ENCODE peak calls at places on chromosome 14, in four cellular contexts. B is cardiac muscle cell, X is hepatocyte, G is left ventricle myocardium inferior. R is an unnamed sample.

GRCh38 chr14:80491131-80491530 is 279.8 kb upstream of the DIO2 start:
- DNase-seq in B (peak; percentile 54), X (peak; percentile 40), G (peak; percentile 68), R (peak; percentile 57)

GRCh38 chr14:101004176-101004575 is 100.7 kb upstream of the RTL1 start:
- DNase-seq in B (no peak), X (no peak), G (no peak), R (no peak)

GRCh38 chr14:80926706-80927384 is 14.7 kb downstream of the CEP128 start:
- DNase-seq in B (peak; percentile 27), X (no peak), G (no peak), R (no peak)

GRCh38 chr14:70595443-70596185 is 4.8 kb downstream of the MED6 start:
- DNase-seq in B (no peak), X (no peak), G (no peak), R (no peak)

GRCh38 chr14:72962829-72963312 is 36.6 kb downstream of the DCAF4 start:
- DNase-seq in B (peak; percentile 73), X (no peak), G (no peak), R (no peak)

GRCh38 chr14:55332654-55333570 is 61.7 kb downstream of the FBXO34 start:
- DNase-seq in B (no peak), X (no peak), G (no peak), R (no peak)

GRCh38 chr14:61566537-61567225 is 128.6 kb upstream of the HIF1A start:
- DNase-seq in B (peak; percentile 85), X (peak; percentile 49), G (no peak), R (no peak)

GRCh38 chr14:66163023-66163422 is 323.1 kb upstream of the CCDC196 start:
- DNase-seq in B (no peak), X (no peak), G (no peak), R (no peak)

GRCh38 chr14:53180272-53181221 is 27.4 kb upstream of the DDHD1 start:
- DNase-seq in B (peak; percentile 59), X (peak; percentile 36), G (no peak), R (no peak)

GRCh38 chr14:59852350-59852749 is 18.2 kb downstream of the RTN1 start:
- DNase-seq in B (no peak), X (no peak), G (no peak), R (no peak)

GRCh38 chr14:33738481-33738880 is 212.4 kb downstream of the EGLN3 start:
- DNase-seq in B (no peak), X (no peak), G (no peak), R (no peak)

GRCh38 chr14:74637184-74637562 is 25.1 kb upstream of the LTBP2 start:
- DNase-seq in B (no peak), X (no peak), G (no peak), R (no peak)

GRCh38 chr14:35045798-35046047 is 349 bp upstream of the FAM177A1 start:
- DNase-seq in B (no peak), X (no peak), G (no peak), R (no peak)

GRCh38 chr14:87813211-87813610 is 179.8 kb downstream of the GALC start:
- DNase-seq in B (no peak), X (no peak), G (no peak), R (no peak)

GRCh38 chr14:32225378-32225920 is 22.4 kb upstream of the RNU6-8 start:
- DNase-seq in B (no peak), X (no peak), G (no peak), R (no peak)

GRCh38 chr14:71212093-71212492 is 304.8 kb downstream of the PCNX1 start:
- DNase-seq in B (no peak), X (no peak), G (no peak), R (no peak)

GRCh38 chr14:90381011-90381790 is 15.6 kb upstream of the CALM1 start:
- DNase-seq in B (peak; percentile 51), X (peak; percentile 80), G (no peak), R (peak; percentile 49)

GRCh38 chr14:51862171-51862838 is 1.9 kb downstream of the GNG2 start:
- DNase-seq in B (peak; percentile 26), X (no peak), G (no peak), R (no peak)

GRCh38 chr14:35416108-35416750 is 11.7 kb upstream of the NFKBIA start:
- DNase-seq in B (no peak), X (no peak), G (no peak), R (no peak)

GRCh38 chr14:68780358-68781160 is 12.3 kb downstream of the ZFP36L1 start:
- DNase-seq in B (peak; percentile 89), X (peak; percentile 74), G (peak; percentile 73), R (peak; percentile 70)

GRCh38 chr14:101601603-101602465 is 40.5 kb downstream of the DIO3 start:
- DNase-seq in B (no peak), X (no peak), G (peak; percentile 6), R (no peak)

GRCh38 chr14:74652541-74652940 is 40.5 kb upstream of the LTBP2 start:
- DNase-seq in B (no peak), X (no peak), G (no peak), R (no peak)

GRCh38 chr14:80862983-80863382 is 78.6 kb downstream of the CEP128 start:
- DNase-seq in B (peak; percentile 5), X (no peak), G (no peak), R (no peak)

GRCh38 chr14:61512026-61512425 is 183.3 kb upstream of the HIF1A start:
- DNase-seq in B (peak; percentile 76), X (no peak), G (no peak), R (no peak)

GRCh38 chr14:32693114-32693513 is 245.6 kb upstream of the NPAS3 start:
- DNase-seq in B (peak; percentile 52), X (no peak), G (no peak), R (no peak)

GRCh38 chr14:39417014-39417413 is 15.2 kb downstream of the FBXO33 start:
- DNase-seq in B (peak; percentile 47), X (no peak), G (no peak), R (no peak)

GRCh38 chr14:30214456-30215090 is 286.9 kb upstream of the PRKD1 start:
- DNase-seq in B (peak; percentile 89), X (peak; percentile 72), G (no peak), R (no peak)

GRCh38 chr14:72000907-72001306 is 68.7 kb downstream of the RGS6 start:
- DNase-seq in B (no peak), X (no peak), G (peak; percentile 60), R (peak; percentile 36)

GRCh38 chr14:77033622-77034521 is 5.4 kb upstream of the IRF2BPL start:
- DNase-seq in B (peak; percentile 88), X (peak; percentile 94), G (peak; percentile 89), R (peak; percentile 89)
- H3K4me1 ChIP-seq in B (peaks cover 68% of the 10 kb centered on the region), X (peaks cover 64% of the 10 kb centered on the region), G (peaks cover 91% of the 10 kb centered on the region), R (peaks cover 66% of the 10 kb centered on the region)

GRCh38 chr14:50447491-50447890 is 50.8 kb upstream of the CDKL1 start:
- DNase-seq in B (peak; percentile 20), X (no peak), G (no peak), R (no peak)
- H3K27me3 ChIP-seq in B (no peaks in the 10 kb centered on the region), X (no peaks in the 10 kb centered on the region), G (no peaks in the 10 kb centered on the region), R (no peaks in the 10 kb centered on the region)

GRCh38 chr14:76329150-76329881 is 46.6 kb upstream of the ESRRB start:
- DNase-seq in B (no peak), X (no peak), G (no peak), R (no peak)

GRCh38 chr14:76329951-76330350 is 46.0 kb upstream of the ESRRB start:
- DNase-seq in B (no peak), X (no peak), G (no peak), R (no peak)

GRCh38 chr14:76330411-76331327 is 45.3 kb upstream of the ESRRB start:
- DNase-seq in B (no peak), X (no peak), G (no peak), R (no peak)

GRCh38 chr14:76333664-76334063 is 42.3 kb upstream of the ESRRB start:
- DNase-seq in B (no peak), X (no peak), G (no peak), R (no peak)

GRCh38 chr14:76331328-76332011 is 44.5 kb upstream of the ESRRB start:
- DNase-seq in B (no peak), X (no peak), G (no peak), R (no peak)
- H3K27ac ChIP-seq in B (no peak overlapping the region), X (no peak overlapping the region), G (no peak overlapping the region), R (no peak overlapping the region)

GRCh38 chr14:93065272-93065730 is 50.4 kb downstream of the ITPK1 start:
- DNase-seq in B (no peak), X (no peak), G (no peak), R (no peak)
- H3K4me1 ChIP-seq in B (peaks cover 39% of the 10 kb centered on the region), X (peaks cover 19% of the 10 kb centered on the region), G (peaks cover 90% of the 10 kb centered on the region), R (peaks cover 49% of the 10 kb centered on the region)

GRCh38 chr14:99806841-99807240 is 13.6 kb downstream of the EML1 start:
- DNase-seq in B (no peak), X (no peak), G (no peak), R (no peak)
- H3K27me3 ChIP-seq in B (no peaks in the 10 kb centered on the region), X (no peaks in the 10 kb centered on the region), G (no peaks in the 10 kb centered on the region), R (no peaks in the 10 kb centered on the region)

GRCh38 chr14:104697892-104698583 is 8.6 kb downstream of the INF2 start:
- DNase-seq in B (no peak), X (no peak), G (no peak), R (no peak)
- H3K27ac ChIP-seq in B (peak overlapping the region; percentile 18), X (no peak overlapping the region), G (peak overlapping the region; percentile 88), R (peak overlapping the region; percentile 79)

DNA sequence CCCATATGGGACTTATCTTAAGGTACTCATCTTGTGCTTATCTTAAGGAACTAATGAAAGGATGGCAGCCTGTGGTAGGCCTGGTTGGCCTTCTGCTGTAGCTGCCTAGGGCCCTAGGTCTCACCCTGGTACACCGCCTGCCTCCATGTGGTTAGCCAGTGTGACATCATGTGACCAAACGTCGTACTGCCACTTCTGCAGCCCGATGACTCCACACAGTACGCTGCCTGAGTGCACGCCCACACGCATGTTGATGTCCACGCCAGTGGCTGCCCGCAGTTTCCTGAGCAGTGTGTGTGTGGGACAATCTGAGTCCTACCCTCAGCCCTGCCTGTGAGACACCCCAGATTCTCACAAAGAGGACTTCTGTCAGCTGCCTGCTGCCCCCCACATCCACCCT is 5.1 kb downstream of the ADCY4 start:
- DNase-seq in B (no peak), X (no peak), G (no peak), R (no peak)
- H3K4me1 ChIP-seq in B (peaks cover 7% of the 10 kb centered on the region), X (peaks cover 24% of the 10 kb centered on the region), G (peaks cover 27% of the 10 kb centered on the region), R (peaks cover 32% of the 10 kb centered on the region)

GRCh38 chr14:36649872-36650650 is 11.6 kb upstream of the PAX9 start:
- DNase-seq in B (no peak), X (no peak), G (no peak), R (no peak)
- H3K27me3 ChIP-seq in B (peaks cover 100% of the 10 kb centered on the region), X (peaks cover 100% of the 10 kb centered on the region), G (peaks cover 100% of the 10 kb centered on the region), R (peaks cover 51% of the 10 kb centered on the region)

R was measured in heart right ventricle.